ENCODE peak calls at places on chromosomes 4 and X, in ten cellular contexts. Z is esophagus muscularis mucosa, I is lower lobe of right lung, A is brain microvascular endothelial cell, C is IMR-90, L is left ventricle myocardium inferior, G is HCT116, B is uterus, T is mammary epithelial cell, S is tibial artery. Y is an unnamed sample.

GRCh38 chr4:95106408-95106928 is 348.7 kb downstream of the BMPR1B start:
- DNase-seq in Z (no peak), I (no peak), A (peak; percentile 38), C (peak; percentile 47), L (no peak), G (peak; percentile 24), B (no peak), T (no peak), S (no peak), Y (no peak)

GRCh38 chr4:100429616-100430015 is 88.2 kb downstream of the EMCN start:
- DNase-seq in Z (no peak), I (no peak), A (no peak), C (no peak), L (no peak), G (no peak), B (no peak), T (no peak), S (no peak), Y (no peak)

GRCh38 chrX:72271812-72272211 is 5.2 kb downstream of the RPS4X start:
- DNase-seq in Z (no peak), I (no peak), A (no peak), C (no peak), L (no peak), G (no peak), B (no peak), T (peak; percentile 74), S (no peak), Y (no peak)

GRCh38 chrX:18360867-18361266 is 6.4 kb upstream of the SCML2 start:
- DNase-seq in Z (no peak), I (no peak), A (peak; percentile 4), C (peak; percentile 12), L (no peak), G (no peak), B (no peak), T (peak; percentile 3), S (no peak), Y (peak; percentile 74)

GRCh38 chrX:113594504-113594903 is 753.9 kb upstream of the AMOT start:
- DNase-seq in Z (no peak), I (no peak), A (no peak), C (no peak), L (no peak), G (no peak), B (no peak), T (no peak), S (no peak), Y (no peak)

GRCh38 chr4:97123573-97123972 is 1019.7 kb downstream of the STPG2 start:
- DNase-seq in Z (no peak), I (no peak), A (no peak), C (no peak), L (no peak), G (no peak), B (no peak), T (no peak), S (no peak), Y (no peak)

GRCh38 chr4:163649557-163650091 is 155.1 kb downstream of the TMA16 start:
- DNase-seq in Z (no peak), I (no peak), A (no peak), C (no peak), L (no peak), G (no peak), B (no peak), T (peak; percentile 3), S (no peak), Y (no peak)

GRCh38 chr4:128424524-128425195 is 137.0 kb upstream of the PGRMC2 start:
- DNase-seq in Z (no peak), I (no peak), A (no peak), C (peak; percentile 21), L (no peak), G (no peak), B (no peak), T (peak; percentile 76), S (no peak), Y (no peak)

GRCh38 chr4:38867478-38868054 is at the start of gene FAM114A1:
- DNase-seq in Z (no peak), I (peak; percentile 86), A (peak; percentile 61), C (peak; percentile 80), L (peak; percentile 85), G (no peak), B (peak; percentile 78), T (peak; percentile 70), S (peak; percentile 79), Y (peak; percentile 85)

GRCh38 chrX:153494541-153495361 is at the start of gene BGN:
- DNase-seq in Z (no peak), I (no peak), A (no peak), C (peak; percentile 44), L (peak; percentile 57), G (no peak), B (peak; percentile 62), T (no peak), S (peak; percentile 47), Y (peak; percentile 43)

GRCh38 chr4:6012200-6012599 is 6.0 kb downstream of the C4orf50 start:
- DNase-seq in Z (no peak), I (no peak), A (no peak), C (no peak), L (no peak), G (no peak), B (no peak), T (no peak), S (no peak), Y (no peak)

GRCh38 chr4:183905081-183905592 is at the start of gene STOX2:
- DNase-seq in Z (no peak), I (peak; percentile 78), A (peak; percentile 18), C (peak; percentile 55), L (peak; percentile 86), G (no peak), B (peak; percentile 42), T (peak; percentile 53), S (peak; percentile 55), Y (peak; percentile 79)

GRCh38 chr4:184385705-184386141 is 88.6 kb downstream of the IRF2 start:
- DNase-seq in Z (no peak), I (no peak), A (no peak), C (no peak), L (peak; percentile 70), G (no peak), B (peak; percentile 34), T (peak; percentile 76), S (peak; percentile 55), Y (no peak)

GRCh38 chr4:83316459-83317170 is 18.0 kb downstream of the HPSE start:
- DNase-seq in Z (no peak), I (peak; percentile 47), A (no peak), C (no peak), L (no peak), G (no peak), B (no peak), T (peak; percentile 93), S (no peak), Y (no peak)

GRCh38 chr4:84481879-84482245 is 17.2 kb downstream of the NKX6-1 start:
- DNase-seq in Z (no peak), I (no peak), A (no peak), C (no peak), L (no peak), G (no peak), B (no peak), T (no peak), S (no peak), Y (no peak)
- H3K27me3 ChIP-seq in Z (no peaks in the 10 kb centered on the region), I (peaks cover 73% of the 10 kb centered on the region), A (peaks cover 21% of the 10 kb centered on the region), C (peaks cover 53% of the 10 kb centered on the region), L (peaks cover 100% of the 10 kb centered on the region), G (no peaks in the 10 kb centered on the region), B (peaks cover 58% of the 10 kb centered on the region), T (peaks cover 46% of the 10 kb centered on the region), S (peaks cover 70% of the 10 kb centered on the region), Y (peaks cover 67% of the 10 kb centered on the region)

GRCh38 chr4:633406-633805 is 8.0 kb downstream of the PDE6B start:
- DNase-seq in Z (no peak), I (peak; percentile 25), A (no peak), C (no peak), L (no peak), G (no peak), B (no peak), T (no peak), S (no peak), Y (no peak)

GRCh38 chr4:634599-634985 is 9.2 kb downstream of the PDE6B start:
- DNase-seq in Z (no peak), I (no peak), A (no peak), C (no peak), L (no peak), G (no peak), B (no peak), T (no peak), S (no peak), Y (no peak)

GRCh38 chr4:632391-632790 is 7.0 kb downstream of the PDE6B start:
- DNase-seq in Z (no peak), I (no peak), A (no peak), C (no peak), L (no peak), G (no peak), B (no peak), T (no peak), S (peak; percentile 8), Y (no peak)

GRCh38 chr4:632926-633325 is 7.6 kb downstream of the PDE6B start:
- DNase-seq in Z (no peak), I (no peak), A (no peak), C (no peak), L (peak; percentile 4), G (no peak), B (no peak), T (no peak), S (no peak), Y (no peak)

DNA sequence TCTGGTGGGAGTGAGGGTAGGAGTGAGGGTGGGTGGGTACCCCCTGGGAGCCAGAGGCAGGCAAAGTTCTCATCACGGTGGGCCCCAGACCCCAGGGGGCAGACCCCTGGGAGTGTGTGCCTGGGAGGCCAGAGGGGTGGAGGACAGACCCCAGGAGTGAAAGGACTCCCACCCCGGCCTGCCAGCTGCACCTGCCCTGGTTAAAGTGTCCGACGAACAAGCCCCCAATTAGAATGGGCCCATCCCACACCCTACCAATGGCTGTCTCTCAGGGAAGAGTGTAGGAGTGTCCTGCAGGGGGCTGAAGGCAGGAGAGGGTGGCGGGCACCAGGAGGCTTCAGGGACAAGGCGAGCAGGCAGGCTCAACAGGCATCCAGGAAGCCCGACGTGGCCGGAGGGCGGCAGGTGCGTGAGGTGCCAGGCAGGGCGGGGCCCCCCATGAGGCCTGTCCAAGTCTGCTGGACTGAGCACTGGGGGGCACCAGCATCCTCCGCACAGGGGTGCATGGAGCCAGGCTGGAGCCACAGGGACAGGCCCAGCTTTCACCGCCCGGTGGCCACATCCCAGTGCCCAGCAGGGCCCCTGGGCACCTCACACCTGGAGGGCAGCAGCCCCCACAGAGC is 8.7 kb downstream of the PDE6B start:
- DNase-seq in Z (no peak), I (peak; percentile 40), A (no peak), C (no peak), L (no peak), G (no peak), B (no peak), T (no peak), S (no peak), Y (no peak)
- TF ChIP-seq CTCF in Z (no peak), I (no peak), A (no peak), C (no peak), L (no peak), G (no peak), B (no peak), T (no peak), S (no peak), Y (no peak)

GRCh38 chr4:1137850-1138249 is 24.5 kb upstream of the RNF212 start:
- DNase-seq in Z (no peak), I (no peak), A (no peak), C (no peak), L (no peak), G (no peak), B (no peak), T (no peak), S (no peak), Y (no peak)
- H3K4me3 ChIP-seq in Z (no peak overlapping the region), I (peak overlapping the region; percentile 35), A (no peak overlapping the region), C (no peak overlapping the region), L (peak overlapping the region; percentile 27), G (no peak overlapping the region), B (no peak overlapping the region), T (no peak overlapping the region), S (no peak overlapping the region), Y (no peak overlapping the region)

GRCh38 chrX:42531431-42531830 is 246.5 kb downstream of the PPP1R2C start:
- DNase-seq in Z (no peak), I (no peak), A (no peak), C (no peak), L (no peak), G (no peak), B (no peak), T (no peak), S (no peak), Y (no peak)
- H3K27me3 ChIP-seq in Z (no peaks in the 10 kb centered on the region), I (no peaks in the 10 kb centered on the region), A (no peaks in the 10 kb centered on the region), C (no peaks in the 10 kb centered on the region), L (no peaks in the 10 kb centered on the region), G (no peaks in the 10 kb centered on the region), B (peaks cover 3% of the 10 kb centered on the region), T (no peaks in the 10 kb centered on the region), S (no peaks in the 10 kb centered on the region), Y (no peaks in the 10 kb centered on the region)

Y was measured in adrenal gland.